ENCODE peak calls at places on chromosomes 12 and 14, in ten cellular contexts. H is tibial nerve, M is SK-N-SH, I is sigmoid colon, Q is A549, O is suprapubic skin, N is stomach, E is transverse colon, W is HepG2, D is upper lobe of left lung. G is an unnamed sample.

GRCh38 chr12:47238665-47239064 is 158.9 kb upstream of the AMIGO2 start:
- DNase-seq in H (no peak), M (no peak), I (no peak), Q (no peak), O (no peak), N (no peak), E (no peak), W (no peak), D (no peak), G (no peak)

GRCh38 chr12:94553130-94553519 is 93.5 kb upstream of the CEP83 start:
- DNase-seq in H (no peak), M (no peak), I (no peak), Q (peak; percentile 70), O (no peak), N (no peak), E (no peak), W (no peak), D (no peak), G (peak; percentile 44)

GRCh38 chr12:22202847-22203246 is 131.7 kb downstream of the ST8SIA1 start:
- DNase-seq in H (no peak), M (no peak), I (no peak), Q (no peak), O (no peak), N (no peak), E (no peak), W (no peak), D (no peak), G (no peak)

GRCh38 chr12:106301611-106302321 is 767 bp upstream of the TCP11L2 start:
- DNase-seq in H (peak; percentile 22), M (peak; percentile 30), I (peak; percentile 75), Q (peak; percentile 83), O (no peak), N (peak; percentile 95), E (peak; percentile 88), W (no peak), D (peak; percentile 93), G (no peak)

GRCh38 chr12:3913278-3913677 is 40.1 kb upstream of the PARP11 start:
- DNase-seq in H (no peak), M (no peak), I (no peak), Q (no peak), O (no peak), N (no peak), E (no peak), W (no peak), D (no peak), G (no peak)

GRCh38 chr14:100440207-100440631 is 117.1 kb downstream of the SLC25A47 start:
- DNase-seq in H (peak; percentile 36), M (peak; percentile 66), I (peak; percentile 79), Q (peak; percentile 81), O (no peak), N (peak; percentile 77), E (peak; percentile 82), W (peak; percentile 73), D (peak; percentile 82), G (peak; percentile 73)

GRCh38 chr12:105220929-105221290 is 15.1 kb downstream of the APPL2 start:
- DNase-seq in H (no peak), M (no peak), I (no peak), Q (no peak), O (no peak), N (peak; percentile 55), E (no peak), W (no peak), D (peak; percentile 21), G (no peak)

GRCh38 chr12:1197264-1198018 is 206.4 kb downstream of the ERC1 start:
- DNase-seq in H (no peak), M (no peak), I (no peak), Q (peak; percentile 38), O (no peak), N (no peak), E (no peak), W (no peak), D (no peak), G (no peak)

GRCh38 chr12:65276923-65277322 is 1.6 kb upstream of the MSRB3 start:
- DNase-seq in H (no peak), M (no peak), I (no peak), Q (no peak), O (no peak), N (no peak), E (no peak), W (no peak), D (no peak), G (no peak)

GRCh38 chr14:64796369-64796768 is 83.3 kb downstream of the SPTB start:
- DNase-seq in H (no peak), M (no peak), I (no peak), Q (no peak), O (no peak), N (no peak), E (no peak), W (no peak), D (no peak), G (no peak)
- H3K27ac ChIP-seq in H (no peak overlapping the region), M (peak overlapping the region; percentile 72), I (no peak overlapping the region), Q (no peak overlapping the region), O (no peak overlapping the region), N (no peak overlapping the region), E (no peak overlapping the region), W (no peak overlapping the region), D (no peak overlapping the region), G (no peak overlapping the region)

GRCh38 chr12:121781751-121782615 is 11.5 kb downstream of the RHOF start:
- DNase-seq in H (no peak), M (no peak), I (no peak), Q (no peak), O (no peak), N (no peak), E (no peak), W (peak; percentile 68), D (no peak), G (no peak)
- TF ChIP-seq EP300 in H (no peak), M (no peak), I (no peak), Q (no peak), O (no peak), N (no peak), E (no peak), W (no peak), D (no peak), G (no peak)

GRCh38 chr14:89374908-89375307 is 42.1 kb downstream of the FOXN3 start:
- DNase-seq in H (no peak), M (no peak), I (no peak), Q (no peak), O (no peak), N (no peak), E (no peak), W (no peak), D (no peak), G (no peak)
- H3K4me3 ChIP-seq in H (no peak overlapping the region), M (no peak overlapping the region), I (no peak overlapping the region), Q (no peak overlapping the region), O (no peak overlapping the region), N (no peak overlapping the region), E (no peak overlapping the region), W (no peak overlapping the region), D (no peak overlapping the region), G (no peak overlapping the region)

GRCh38 chr12:92551853-92552397 is 150.9 kb upstream of the PLEKHG7 start:
- DNase-seq in H (no peak), M (no peak), I (no peak), Q (peak; percentile 55), O (no peak), N (no peak), E (no peak), W (no peak), D (no peak), G (no peak)
- H3K27ac ChIP-seq in H (no peak overlapping the region), M (no peak overlapping the region), I (no peak overlapping the region), Q (peak overlapping the region; percentile 59), O (no peak overlapping the region), N (peak overlapping the region; percentile 13), E (peak overlapping the region; percentile 7), W (no peak overlapping the region), D (no peak overlapping the region), G (no peak overlapping the region)

DNA sequence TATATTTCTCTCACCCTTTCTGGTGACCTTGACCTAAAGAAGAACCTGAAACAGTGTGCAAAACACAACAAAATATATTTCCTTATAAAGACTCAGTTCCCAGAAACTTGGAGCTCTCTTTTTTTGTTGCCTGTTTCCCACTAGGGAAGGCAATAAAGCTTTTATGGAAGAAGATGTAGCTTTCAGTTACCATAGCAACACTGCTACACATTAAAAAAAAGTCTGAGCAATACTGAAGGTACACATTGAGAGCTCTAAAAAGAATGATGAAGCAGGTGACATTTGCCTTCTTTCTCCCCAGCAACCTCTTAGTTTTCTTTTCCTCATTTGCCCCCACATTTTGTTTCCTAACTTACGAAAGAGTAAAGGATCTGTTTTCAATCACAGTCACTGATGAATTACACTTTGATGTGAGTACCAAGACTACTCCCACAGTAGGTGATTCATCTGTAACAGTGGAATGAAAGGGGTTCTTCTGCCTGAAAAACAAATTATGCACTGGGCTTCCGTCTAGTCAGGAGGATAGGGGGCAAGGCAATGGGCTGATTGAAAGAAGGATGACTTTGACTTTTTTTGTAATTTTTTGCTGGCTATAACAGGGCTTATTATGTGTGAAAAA is 1.1 kb upstream of the CATSPERB start:
- DNase-seq in H (no peak), M (no peak), I (no peak), Q (peak; percentile 22), O (no peak), N (no peak), E (no peak), W (no peak), D (no peak), G (no peak)
- TF ChIP-seq EP300 in H (no peak), M (no peak), I (no peak), Q (no peak), O (no peak), N (no peak), E (no peak), W (no peak), D (no peak), G (no peak)

GRCh38 chr12:112901271-112901670 is 5.5 kb upstream of the OAS1 start:
- DNase-seq in H (no peak), M (no peak), I (no peak), Q (no peak), O (no peak), N (peak; percentile 49), E (peak; percentile 79), W (no peak), D (no peak), G (no peak)

GRCh38 chr12:112905451-112906089 is 1.2 kb upstream of the OAS1 start:
- DNase-seq in H (no peak), M (no peak), I (no peak), Q (no peak), O (no peak), N (no peak), E (no peak), W (no peak), D (no peak), G (no peak)

GRCh38 chr12:112906712-112907414 is at the start of gene OAS1:
- DNase-seq in H (no peak), M (peak; percentile 59), I (no peak), Q (peak; percentile 79), O (no peak), N (peak; percentile 35), E (peak; percentile 68), W (peak; percentile 72), D (peak; percentile 44), G (no peak)

GRCh38 chr12:112907415-112908157 is 824 bp downstream of the OAS1 start:
- DNase-seq in H (no peak), M (no peak), I (no peak), Q (no peak), O (no peak), N (no peak), E (peak; percentile 27), W (no peak), D (peak; percentile 31), G (no peak)

DNA sequence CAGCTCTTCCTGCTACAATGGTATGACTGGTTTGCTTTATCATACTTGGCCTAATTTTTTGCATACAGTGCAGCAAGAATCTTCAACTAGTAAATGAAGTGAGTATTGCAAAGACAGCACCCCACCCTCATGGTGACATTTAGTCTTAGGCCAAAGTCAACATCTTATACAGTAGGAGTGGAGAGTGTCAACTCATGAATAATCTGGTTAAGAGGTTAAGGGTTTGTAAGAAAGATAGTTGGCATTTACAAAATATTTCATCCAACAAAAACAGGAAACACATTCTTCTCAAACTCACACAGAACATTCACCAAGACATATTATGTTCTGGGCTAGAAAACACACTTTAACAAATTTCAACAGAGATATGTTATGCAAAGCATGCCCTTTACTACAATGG is 2.2 kb upstream of the OAS1 start:
- DNase-seq in H (no peak), M (no peak), I (no peak), Q (peak; percentile 81), O (no peak), N (no peak), E (no peak), W (no peak), D (no peak), G (no peak)
- H3K4me3 ChIP-seq in H (no peak overlapping the region), M (no peak overlapping the region), I (no peak overlapping the region), Q (no peak overlapping the region), O (no peak overlapping the region), N (no peak overlapping the region), E (no peak overlapping the region), W (no peak overlapping the region), D (no peak overlapping the region), G (no peak overlapping the region)